ENCODE peak calls at places on chromosomes 16 and 17, in four cellular contexts. H is hepatocyte; X is effector memory CD4-positive, alpha-beta T cell; D is fibroblast of mammary gland. K is an unnamed sample.

GRCh38 chr16:85173981-85174751 is 61.9 kb upstream of the CIBAR2 start:
- DNase-seq in D (peak), H (peak), X (no peak), K (peak)

GRCh38 chr16:71894229-71894920 is 956 bp upstream of the IST1 start:
- DNase-seq in H (peak), D (peak), X (peak), K (peak)

GRCh38 chr17:9170336-9170735 is 149.0 kb downstream of the NTN1 start:
- DNase-seq in H (no peak), D (no peak), X (no peak), K (no peak)

GRCh38 chr17:51336112-51336822 is 75.9 kb downstream of the UTP18 start:
- DNase-seq in X (no peak), H (no peak), D (no peak), K (no peak)

GRCh38 chr16:74438492-74438979 is 17.3 kb upstream of the CLEC18B start:
- DNase-seq in X (no peak), D (no peak), H (no peak), K (no peak)

GRCh38 chr16:67544844-67545664 is 16.4 kb downstream of the RIPOR1 start:
- DNase-seq in X (no peak), D (no peak), H (no peak), K (no peak)

GRCh38 chr16:89720859-89721643 is at the start of the genes VPS9D1 and ZNF276:
- DNase-seq in H (peak), X (peak), D (peak), K (peak)

GRCh38 chr16:68985855-68986254 is 119.6 kb upstream of the HAS3 start:
- DNase-seq in D (peak), H (no peak), X (no peak), K (peak)

GRCh38 chr16:55330726-55331647 is 7.0 kb downstream of the IRX6 start:
- DNase-seq in H (no peak), X (no peak), D (no peak), K (no peak)

GRCh38 chr17:31490991-31491793 is 99.7 kb downstream of the RAB11FIP4 start:
- DNase-seq in D (no peak), H (no peak), X (no peak), K (no peak)

GRCh38 chr17:38660097-38661026 is 14.4 kb downstream of the EPOP start:
- DNase-seq in H (no peak), D (no peak), X (no peak), K (no peak)

GRCh38 chr17:74008196-74008595 is 195.3 kb upstream of the RPL38 start:
- DNase-seq in D (peak), H (peak), X (no peak), K (no peak)

GRCh38 chr16:68395806-68396205 is 52.5 kb downstream of the SMPD3 start:
- DNase-seq in X (no peak), H (no peak), D (no peak), K (no peak)

GRCh38 chr16:24688359-24688758 is 41.1 kb upstream of the TNRC6A start:
- DNase-seq in X (no peak), D (no peak), H (no peak), K (no peak)

GRCh38 chr16:49469323-49469670 is 95.7 kb downstream of the C16orf78 start:
- DNase-seq in X (no peak), D (no peak), H (no peak), K (no peak)

GRCh38 chr17:33045236-33045635 is 53.6 kb downstream of the SPACA3 start:
- DNase-seq in X (no peak), H (no peak), D (no peak), K (no peak)

GRCh38 chr17:82702161-82702932 is 3.8 kb upstream of the RAB40B start:
- DNase-seq in X (no peak), H (no peak), D (no peak), K (no peak)
- H3K4me3 ChIP-seq in X (no peak), H (no peak), D (no peak), K (no peak)

DNA sequence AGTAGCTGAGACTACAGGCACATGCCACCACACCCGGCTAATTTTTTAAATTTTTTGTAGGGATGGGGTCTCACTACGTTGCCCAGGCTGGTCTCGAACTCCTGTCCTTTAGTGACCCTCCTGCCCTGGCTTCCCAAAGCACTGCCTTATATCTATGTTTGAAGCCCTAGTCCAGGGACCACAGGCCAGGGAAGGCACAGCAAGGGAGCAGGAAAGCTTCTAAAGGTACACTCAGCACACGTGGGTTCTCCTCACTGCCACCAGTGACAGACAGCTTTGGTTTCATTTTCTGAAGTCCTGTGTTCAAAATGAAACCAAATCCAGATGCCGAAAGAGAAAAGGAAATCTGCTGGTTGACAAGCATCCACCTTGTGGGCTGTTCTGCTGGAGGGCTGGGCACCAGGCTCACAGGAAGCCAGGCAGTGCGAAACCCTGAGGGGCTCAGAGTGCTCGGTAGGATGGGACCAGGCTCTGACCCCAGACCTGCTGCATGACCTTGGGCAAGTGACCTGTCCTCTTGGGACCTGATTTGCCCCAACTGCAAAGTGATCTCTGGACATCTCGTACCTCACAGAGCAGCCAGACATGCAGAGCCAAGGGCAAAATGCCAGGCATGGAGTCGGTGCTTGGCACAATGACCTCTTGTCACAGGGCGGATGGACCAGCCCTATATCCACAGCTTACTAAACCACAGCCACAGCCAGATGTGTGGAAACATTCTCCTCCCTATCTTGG is 2.7 kb upstream of the SOCS1 start:
- DNase-seq in H (no peak), X (no peak), D (no peak), K (no peak)
- H3K4me3 ChIP-seq in H (no peak), X (peak), D (no peak), K (no peak)

DNA sequence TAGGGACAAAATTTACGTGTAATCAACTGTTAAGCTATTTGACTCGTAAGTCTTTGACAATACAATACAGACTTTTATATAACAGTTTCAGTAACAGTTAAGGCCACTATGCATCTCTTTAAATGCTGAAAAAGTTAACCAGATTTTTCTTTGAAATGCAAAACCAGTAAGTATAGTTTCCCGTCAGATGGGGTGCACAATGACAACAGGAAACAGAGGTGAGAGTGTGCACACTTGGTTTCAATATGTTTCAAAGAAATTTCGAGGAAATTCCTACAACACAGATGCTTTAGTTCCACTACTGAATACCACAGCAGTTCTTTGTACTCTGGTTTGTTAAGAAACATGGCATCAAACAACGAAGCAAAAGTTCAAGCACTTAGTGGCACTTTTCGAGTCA is 48.4 kb downstream of the RNF157 start:
- DNase-seq in X (no peak), D (no peak), H (no peak), K (no peak)
- H3K4me3 ChIP-seq in X (peak), D (no peak), H (no peak), K (no peak)

DNA sequence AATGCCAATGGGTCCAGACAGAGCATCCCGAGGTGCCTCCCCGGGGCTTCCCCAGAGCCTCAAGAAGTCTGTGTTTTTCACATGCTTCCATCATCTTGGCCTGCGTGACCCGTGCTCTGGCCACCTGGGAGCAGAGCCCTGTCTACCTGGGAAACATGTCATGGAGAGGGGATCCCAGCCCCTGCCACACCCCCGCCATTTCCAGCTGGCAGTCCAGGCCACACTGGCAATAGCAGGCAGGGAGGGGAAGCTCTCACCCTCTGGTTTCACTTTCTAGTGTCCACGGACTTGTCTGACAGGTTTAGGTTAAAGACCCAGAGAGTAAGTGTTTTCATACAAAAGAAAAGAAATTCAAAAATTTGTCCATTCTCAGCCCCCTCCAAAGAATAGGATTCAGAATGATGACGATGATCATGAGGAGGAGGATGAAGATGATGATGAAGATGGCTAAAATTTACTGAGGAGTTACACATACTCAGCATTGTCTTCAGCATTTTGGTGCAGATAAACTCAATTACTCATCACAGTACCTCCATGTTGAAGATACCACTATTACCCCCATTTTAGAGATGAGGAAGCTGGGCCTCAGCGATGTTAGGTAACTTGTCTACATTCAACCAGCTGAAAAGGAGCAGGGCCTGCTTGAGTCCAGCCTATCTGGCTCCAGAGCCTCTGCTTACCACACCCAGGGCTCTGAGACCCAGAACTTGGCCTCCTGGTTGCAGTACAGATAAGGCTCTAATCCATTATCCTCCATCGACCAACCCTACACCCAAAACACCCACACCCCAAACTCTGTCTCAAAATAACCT is 9.2 kb downstream of the SMIM5 start:
- DNase-seq in D (no peak), H (no peak), X (no peak), K (no peak)
- H3K4me3 ChIP-seq in D (no peak), H (no peak), X (no peak), K (no peak)

GRCh38 chr16:27198451-27199234 is 4.7 kb upstream of the KDM8 start:
- DNase-seq in H (no peak), X (no peak), D (no peak), K (no peak)
- H3K4me3 ChIP-seq in H (no peak), X (peak), D (no peak), K (no peak)

DNA sequence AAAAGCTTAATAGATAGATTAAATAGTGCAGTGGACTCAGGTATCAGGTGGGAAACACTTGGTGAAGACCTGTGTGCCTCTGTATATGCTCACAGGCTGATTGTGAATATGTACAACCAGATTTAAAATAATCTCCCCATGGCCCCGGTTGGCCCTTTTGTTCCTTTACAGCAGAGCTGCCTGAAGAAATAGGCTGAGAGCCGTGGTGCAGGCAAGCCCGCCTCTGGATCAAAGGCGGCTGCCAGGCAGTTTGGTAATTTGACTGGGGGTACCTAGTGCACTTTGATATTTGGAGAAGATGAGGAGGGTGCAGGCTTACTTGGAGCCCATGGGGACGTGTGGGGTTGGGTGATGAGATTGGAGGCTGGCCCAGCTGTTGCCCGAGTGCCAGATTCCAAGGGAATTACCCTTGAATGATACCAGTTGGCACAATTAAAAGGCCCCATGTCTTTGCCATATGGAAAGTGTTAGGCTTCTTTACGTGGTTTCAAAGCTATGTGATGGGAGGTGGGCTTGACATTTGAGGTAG is 5.0 kb downstream of the NKD1 start:
- DNase-seq in H (no peak), X (no peak), D (no peak), K (no peak)
- H3K4me3 ChIP-seq in H (no peak), X (no peak), D (no peak), K (no peak)

GRCh38 chr16:14564881-14565687 is 65.0 kb downstream of the PARN start:
- DNase-seq in H (peak), X (no peak), D (peak), K (peak)
- H3K4me3 ChIP-seq in H (no peak), X (no peak), D (no peak), K (no peak)